ENCODE peak calls at places on chromosomes 5 and 9, in six cellular contexts. Y is foreskin fibroblast; N is Calu3; D is CD8-positive, alpha-beta T cell; E is neural progenitor cell; P is tibial nerve. G is an unnamed sample.

GRCh38 chr9:128361981-128362646 is 9.1 kb upstream of the URM1 start:
- DNase-seq in N (peak; percentile 74), Y (peak; percentile 92), E (peak; percentile 91), P (peak; percentile 78), D (peak; percentile 78), G (peak; percentile 86)

GRCh38 chr5:2686296-2686695 is 65.2 kb downstream of the IRX2 start:
- DNase-seq in P (no peak), E (peak; percentile 28), D (no peak), N (no peak), Y (no peak), G (peak; percentile 54)

GRCh38 chr9:34552606-34552981 is 29.8 kb upstream of the ENHO start:
- DNase-seq in Y (no peak), D (no peak), N (no peak), P (peak; percentile 4), E (no peak), G (no peak)

GRCh38 chr9:38644601-38645000 is 24.2 kb upstream of the ANKRD18A start:
- DNase-seq in Y (no peak), E (no peak), N (no peak), P (no peak), D (no peak), G (no peak)

GRCh38 chr9:76655970-76656369 is 108.3 kb upstream of the PCA3 start:
- DNase-seq in P (no peak), D (no peak), Y (no peak), E (no peak), N (no peak), G (no peak)

GRCh38 chr5:66540078-66540477 is 56.1 kb upstream of the MAST4 start:
- DNase-seq in N (no peak), D (no peak), E (no peak), Y (no peak), P (no peak), G (peak; percentile 34)

GRCh38 chr9:137026384-137026783 is 1.7 kb downstream of the ABCA2 start:
- DNase-seq in E (no peak), N (no peak), D (no peak), Y (no peak), P (no peak), G (no peak)

GRCh38 chr5:134576386-134577021 is 51.0 kb downstream of the JADE2 start:
- DNase-seq in N (no peak), Y (peak; percentile 33), D (no peak), P (no peak), E (no peak), G (no peak)

GRCh38 chr5:69007086-69007672 is 86.6 kb upstream of the SLC30A5 start:
- DNase-seq in Y (peak; percentile 46), E (no peak), P (no peak), D (no peak), N (no peak), G (no peak)

GRCh38 chr5:80481019-80481893 is 6.6 kb upstream of the FAM151B start:
- DNase-seq in D (no peak), N (peak; percentile 62), P (no peak), Y (peak; percentile 78), E (peak; percentile 57), G (peak; percentile 68)

GRCh38 chr5:180315762-180316212 is 23.9 kb upstream of the MAPK9 start:
- DNase-seq in D (peak; percentile 85), Y (peak; percentile 78), E (peak; percentile 56), P (peak; percentile 33), N (peak; percentile 83), G (peak; percentile 82)

GRCh38 chr9:3736186-3736585 is 210.4 kb upstream of the RFX3 start:
- DNase-seq in Y (peak; percentile 11), N (no peak), D (no peak), P (no peak), E (no peak), G (no peak)

GRCh38 chr9:70832487-70832886 is 288.9 kb downstream of the TRPM3 start:
- DNase-seq in P (no peak), Y (peak; percentile 74), N (no peak), E (no peak), D (no peak), G (no peak)

GRCh38 chr9:135491764-135492163 is 8.7 kb upstream of the MRPS2 start:
- DNase-seq in Y (no peak), E (no peak), N (no peak), D (no peak), P (no peak), G (no peak)

GRCh38 chr5:62937661-62938558 is 359.3 kb downstream of the LRRC70 start:
- DNase-seq in P (no peak), N (no peak), Y (no peak), D (no peak), E (no peak), G (no peak)

GRCh38 chr5:143121135-143121474 is 282.4 kb downstream of the NR3C1 start:
- DNase-seq in Y (no peak), D (no peak), N (no peak), E (no peak), P (no peak), G (no peak)

GRCh38 chr5:166639151-166639550 is 1652.3 kb upstream of the WWC1 start:
- DNase-seq in E (peak; percentile 50), N (no peak), Y (no peak), D (no peak), P (no peak), G (no peak)

GRCh38 chr5:137498301-137498735 is 808 bp downstream of the SPOCK1 start:
- DNase-seq in N (no peak), P (no peak), E (peak; percentile 69), Y (peak; percentile 60), D (no peak), G (no peak)

GRCh38 chr9:126722252-126722921 is 82.5 kb upstream of the ZBTB43 start:
- DNase-seq in N (peak; percentile 77), P (peak; percentile 29), E (peak; percentile 89), D (peak; percentile 94), Y (peak; percentile 82), G (peak; percentile 83)

GRCh38 chr5:56692359-56693219 is 122.8 kb upstream of the MAP3K1 start:
- DNase-seq in P (no peak), D (no peak), E (no peak), N (no peak), Y (no peak), G (no peak)

GRCh38 chr5:125093776-125094175 is 347.3 kb upstream of the ZNF608 start:
- DNase-seq in E (no peak), N (no peak), P (no peak), D (no peak), Y (peak; percentile 90), G (peak; percentile 65)

GRCh38 chr9:20990867-20991266 is 40.6 kb downstream of the HACD4 start:
- DNase-seq in P (no peak), E (no peak), N (no peak), D (no peak), Y (peak; percentile 6), G (no peak)

GRCh38 chr5:64437496-64437895 is 68.3 kb upstream of the RGS7BP start:
- DNase-seq in E (no peak), D (no peak), Y (no peak), N (no peak), P (no peak), G (no peak)

GRCh38 chr5:71828641-71829040 is 109.6 kb downstream of the CARTPT start:
- DNase-seq in E (no peak), Y (peak; percentile 58), D (no peak), P (no peak), N (no peak), G (no peak)

GRCh38 chr9:134768332-134769083 is 112.1 kb upstream of the FCN2 start:
- DNase-seq in Y (peak; percentile 72), D (no peak), E (no peak), P (no peak), N (no peak), G (no peak)

DNA sequence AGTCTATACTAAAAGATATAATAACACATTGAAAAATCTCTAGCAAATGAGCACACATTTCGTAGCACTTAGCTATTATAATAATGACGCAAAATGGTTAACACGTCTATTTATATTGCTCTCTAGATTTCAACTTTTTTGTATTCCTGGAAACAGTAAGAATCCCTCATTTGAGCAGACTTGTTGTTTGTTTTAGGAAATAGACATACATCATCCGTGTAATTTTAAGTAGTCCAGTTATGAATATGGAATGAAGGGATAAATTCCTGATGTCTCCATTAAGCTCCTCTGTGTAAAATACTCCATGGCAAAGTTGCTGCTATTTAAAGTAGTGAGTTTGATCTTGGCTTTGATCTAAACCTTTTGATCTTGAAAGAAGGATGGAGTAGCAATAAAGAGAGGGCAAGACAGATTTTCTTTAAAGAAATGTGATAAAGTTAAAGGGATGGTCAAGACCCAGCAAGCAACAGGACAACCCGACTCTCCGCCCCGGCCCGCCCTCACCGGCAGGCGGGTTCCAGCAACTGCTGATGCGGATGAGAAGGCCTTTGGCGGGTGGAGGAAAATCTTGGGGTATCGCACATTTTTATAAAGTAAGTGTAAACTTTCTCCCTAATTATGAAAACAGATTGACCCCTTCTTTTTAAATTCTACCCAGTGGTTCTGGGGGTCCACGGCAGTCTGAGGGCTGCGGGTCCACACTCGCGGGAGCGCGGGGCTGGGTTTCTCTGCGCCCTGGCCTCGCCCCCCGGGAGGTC is 277.4 kb downstream of the AOPEP start:
- DNase-seq in D (no peak), Y (peak; percentile 82), P (peak; percentile 39), E (peak; percentile 66), N (peak; percentile 58), G (peak; percentile 57)
- TF ChIP-seq CTCF in D (no peak), Y (no peak), P (peak; percentile 34), E (no peak), N (no peak), G (no peak)

GRCh38 chr5:174056064-174056842 is 10.7 kb downstream of the NSG2 start:
- DNase-seq in Y (no peak), E (no peak), N (no peak), D (no peak), P (no peak), G (peak; percentile 19)
- TF ChIP-seq CTCF in Y (no peak), E (peak; percentile 34), N (no peak), D (no peak), P (no peak), G (no peak)

DNA sequence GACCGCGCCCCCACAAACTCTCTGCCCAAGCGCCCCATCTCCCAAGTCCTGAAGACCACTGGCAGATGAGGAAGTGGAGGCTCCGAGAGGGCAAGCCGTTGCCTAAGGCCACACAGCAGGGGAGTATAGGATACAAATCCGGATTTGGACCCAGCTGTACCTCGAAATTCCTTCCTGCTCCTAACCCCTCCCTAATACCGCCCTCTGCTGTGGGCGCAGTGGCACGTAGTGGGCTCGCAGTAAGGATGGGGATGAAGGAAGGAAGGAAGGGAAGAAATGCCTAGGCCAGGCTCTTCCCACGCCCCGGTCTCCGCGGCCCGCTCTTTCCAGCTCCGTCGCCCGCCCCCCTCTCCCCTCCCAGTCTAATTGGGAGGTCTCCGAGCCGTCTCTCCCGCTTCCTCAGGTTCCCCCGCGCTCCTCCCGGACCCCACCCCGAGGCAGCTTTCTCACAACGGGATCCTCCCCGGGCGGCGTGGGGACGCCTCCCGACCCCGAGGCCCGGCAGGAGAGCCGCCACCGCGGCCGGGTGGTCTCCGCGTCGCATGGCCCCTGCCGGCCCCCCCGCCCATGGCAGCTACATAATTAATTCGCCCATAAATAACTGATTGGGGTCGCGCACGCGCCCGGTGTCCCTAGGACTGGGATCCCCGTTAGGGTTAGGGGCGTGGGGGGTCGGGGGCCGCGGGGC is 138.9 kb downstream of the C9orf50 start:
- DNase-seq in E (peak; percentile 48), D (no peak), N (no peak), Y (peak; percentile 70), P (no peak), G (peak; percentile 38)
- TF ChIP-seq CTCF in E (peak; percentile 25), D (no peak), N (no peak), Y (peak; percentile 11), P (peak; percentile 22), G (peak; percentile 13)

DNA sequence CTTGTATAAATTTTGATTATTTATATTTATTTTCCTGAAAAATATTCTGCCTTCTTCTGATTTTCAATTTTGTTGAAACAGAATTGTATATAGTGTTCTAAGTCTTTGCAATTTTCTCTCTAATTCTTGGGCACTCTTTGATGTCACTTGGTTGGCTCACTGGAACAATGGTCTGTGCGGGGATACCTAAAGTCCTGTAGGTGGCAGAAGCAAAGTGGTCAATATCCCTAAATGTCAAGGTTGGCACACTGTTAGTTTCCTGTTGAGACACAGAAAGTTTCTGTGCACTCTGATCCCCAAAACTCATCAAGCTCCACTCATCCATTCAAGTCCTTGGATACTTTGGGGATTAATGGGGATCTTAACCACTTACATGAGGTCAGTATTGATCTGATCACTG is 480.8 kb upstream of the CCNG1 start:
- DNase-seq in E (peak; percentile 24), N (no peak), D (no peak), P (no peak), Y (no peak), G (no peak)
- TF ChIP-seq CTCF in E (peak; percentile 29), N (no peak), D (no peak), P (no peak), Y (no peak), G (no peak)